ENCODE peak calls at places on chromosomes 16 and 17, in ten cellular contexts. W is breast epithelium, M is AG04450, S is HCT116, P is A549, I is BE2C, B is GM10248, E is lower lobe of right lung, R is fibroblast of lung, T is ascending aorta. C is an unnamed sample.

GRCh38 chr17:31349454-31349853 is 28.0 kb upstream of the EVI2A start:
- DNase-seq in P (no peak), R (no peak), S (no peak), B (no peak), W (no peak), M (no peak), I (no peak), E (no peak), T (no peak), C (no peak)

GRCh38 chr16:81511371-81511770 is 66.8 kb downstream of the CMIP start:
- DNase-seq in W (no peak), T (no peak), M (peak), P (peak), R (peak), S (peak), B (no peak), I (no peak), E (no peak), C (no peak)

GRCh38 chr16:69469807-69470561 is 45.6 kb downstream of the CYB5B start:
- DNase-seq in W (no peak), I (no peak), R (no peak), T (no peak), B (peak), P (no peak), E (no peak), S (no peak), M (no peak), C (no peak)

GRCh38 chr17:16435951-16436886 is 20.8 kb downstream of the TRPV2 start:
- DNase-seq in M (no peak), S (no peak), E (no peak), P (no peak), W (no peak), B (no peak), I (no peak), R (no peak), T (no peak), C (no peak)

GRCh38 chr17:28380572-28380907 is 9.0 kb downstream of the SARM1 start:
- DNase-seq in E (no peak), M (no peak), B (no peak), W (no peak), S (no peak), T (no peak), I (no peak), P (no peak), R (no peak), C (no peak)

GRCh38 chr16:8355714-8356113 is 234.6 kb downstream of the TMEM114 start:
- DNase-seq in P (no peak), E (no peak), S (no peak), R (no peak), I (no peak), B (no peak), T (no peak), W (no peak), M (no peak), C (no peak)

GRCh38 chr17:62678214-62678919 is 50.9 kb downstream of the MRC2 start:
- DNase-seq in B (no peak), I (no peak), W (no peak), E (peak), T (no peak), P (no peak), S (no peak), M (no peak), R (no peak), C (no peak)

GRCh38 chr17:35063514-35064223 is at the start of gene RFFL:
- DNase-seq in P (peak), E (peak), W (peak), S (peak), I (peak), R (peak), T (peak), B (peak), M (peak), C (peak)

GRCh38 chr16:19282101-19282500 is 3.4 kb upstream of the CLEC19A start:
- DNase-seq in I (no peak), W (no peak), B (no peak), M (no peak), P (no peak), S (no peak), R (no peak), T (no peak), E (no peak), C (no peak)

GRCh38 chr17:6756425-6757012 is 673 bp downstream of the XAF1 start:
- DNase-seq in T (no peak), R (no peak), W (no peak), E (no peak), P (no peak), I (no peak), M (no peak), B (no peak), S (no peak), C (no peak)

GRCh38 chr16:11327277-11328171 is 17.7 kb upstream of the RMI2 start:
- DNase-seq in I (no peak), M (no peak), E (no peak), S (no peak), W (no peak), T (no peak), P (no peak), B (peak), R (no peak), C (no peak)

GRCh38 chr17:73396429-73397277 is 84.9 kb upstream of the CDC42EP4 start:
- DNase-seq in S (no peak), R (peak), T (no peak), M (no peak), B (no peak), E (peak), I (no peak), W (no peak), P (no peak), C (no peak)

GRCh38 chr17:45262516-45263476 is 902 bp upstream of the SPATA32 start:
- DNase-seq in R (peak), P (peak), B (no peak), S (no peak), T (no peak), I (no peak), W (no peak), E (no peak), M (no peak), C (no peak)

GRCh38 chr16:84718-85452 is 6.9 kb downstream of the MPG start:
- DNase-seq in S (no peak), B (peak), T (peak), M (peak), E (no peak), W (no peak), P (no peak), I (peak), R (peak), C (peak)

GRCh38 chr16:70250748-70251650 is 741 bp downstream of the EXOSC6 start:
- DNase-seq in E (peak), M (no peak), W (no peak), B (peak), P (peak), I (peak), R (peak), T (no peak), S (no peak), C (peak)

GRCh38 chr16:24482681-24483202 is 56.6 kb upstream of the RBBP6 start:
- DNase-seq in R (no peak), B (no peak), T (no peak), M (no peak), E (no peak), S (no peak), W (no peak), P (no peak), I (no peak), C (no peak)

GRCh38 chr17:44798352-44798751 is 31.7 kb downstream of the GJC1 start:
- DNase-seq in E (no peak), W (no peak), R (no peak), S (no peak), I (no peak), B (no peak), M (no peak), P (no peak), T (no peak), C (no peak)

GRCh38 chr17:78000351-78000750 is 41.8 kb downstream of the TNRC6C start:
- DNase-seq in B (no peak), M (no peak), T (no peak), P (no peak), W (no peak), S (no peak), I (no peak), E (no peak), R (peak), C (no peak)

GRCh38 chr16:693766-694165 is 3.6 kb upstream of the WDR24 start:
- DNase-seq in R (no peak), W (no peak), S (no peak), M (no peak), T (no peak), P (no peak), E (no peak), B (no peak), I (no peak), C (no peak)

GRCh38 chr17:76370261-76370993 is 14.0 kb upstream of the SPHK1 start:
- DNase-seq in T (peak), R (peak), S (no peak), P (peak), I (peak), E (peak), M (peak), W (no peak), B (no peak), C (no peak)

GRCh38 chr16:30990105-30990504 is 5.1 kb downstream of the HSD3B7 start:
- DNase-seq in P (no peak), T (no peak), R (no peak), E (no peak), B (no peak), W (no peak), M (no peak), I (no peak), S (no peak), C (no peak)

GRCh38 chr16:1331712-1332617 is 1.5 kb upstream of the BAIAP3 start:
- DNase-seq in T (peak), P (peak), R (peak), B (peak), E (peak), W (peak), M (no peak), S (peak), I (peak), C (peak)

GRCh38 chr17:16465861-16466338 is 26.1 kb downstream of the LRRC75A start:
- DNase-seq in M (no peak), I (no peak), R (no peak), S (no peak), W (no peak), T (no peak), E (no peak), B (no peak), P (no peak), C (no peak)

GRCh38 chr17:70106551-70106950 is 31.5 kb downstream of the KCNJ16 start:
- DNase-seq in B (no peak), R (no peak), S (no peak), P (no peak), I (no peak), T (no peak), M (no peak), W (no peak), E (no peak), C (no peak)

GRCh38 chr16:4603624-4604170 is 11.0 kb downstream of the UBALD1 start:
- DNase-seq in T (no peak), B (no peak), E (no peak), S (no peak), W (no peak), R (no peak), M (no peak), P (no peak), I (no peak), C (no peak)

GRCh38 chr16:74726736-74727135 is 26.1 kb upstream of the MLKL start:
- DNase-seq in P (peak), T (no peak), W (no peak), S (no peak), I (no peak), E (no peak), M (no peak), B (no peak), R (no peak), C (no peak)

GRCh38 chr16:89562027-89562599 is 1.6 kb downstream of the RPL13 start:
- DNase-seq in R (no peak), S (no peak), T (no peak), P (peak), E (no peak), B (no peak), I (no peak), W (no peak), M (no peak), C (no peak)

GRCh38 chr16:85029413-85029794 is 1.8 kb downstream of the KIAA0513 start:
- DNase-seq in E (no peak), I (peak), W (no peak), R (peak), P (no peak), M (no peak), T (no peak), B (peak), S (no peak), C (peak)

DNA sequence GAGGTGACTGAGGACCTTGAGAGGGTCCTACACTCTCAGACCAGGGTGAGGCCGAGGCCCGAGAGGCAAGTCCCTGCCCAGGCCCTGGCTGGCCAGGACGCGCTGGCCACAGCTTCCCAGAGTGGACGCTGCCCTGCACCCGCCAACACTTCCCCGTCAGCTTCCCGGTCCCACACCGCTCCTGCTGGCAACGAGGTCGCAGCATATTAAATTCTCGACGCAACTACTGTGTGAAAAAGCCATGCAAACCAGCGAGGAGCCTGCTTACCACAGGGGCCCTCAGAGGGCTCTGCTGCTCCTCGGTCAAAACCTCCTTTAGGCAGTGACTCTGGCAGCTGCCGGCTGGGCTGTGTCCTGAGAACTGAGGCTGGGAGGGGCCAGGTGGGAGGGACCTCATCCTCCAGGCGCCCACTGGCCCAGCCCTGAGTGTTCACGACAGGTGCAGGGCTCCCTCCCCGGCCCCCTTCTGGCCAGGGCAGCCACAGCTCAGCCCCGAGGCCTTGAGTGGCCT is 2.1 kb upstream of the TEX19 start:
- DNase-seq in S (no peak), P (no peak), T (no peak), M (no peak), B (no peak), R (no peak), E (no peak), I (peak), W (no peak), C (no peak)
- TF ChIP-seq CTCF in S (no peak), P (no peak), T (no peak), M (no peak), B (no peak), R (no peak), E (no peak), I (no peak), W (no peak), C (no peak)

DNA sequence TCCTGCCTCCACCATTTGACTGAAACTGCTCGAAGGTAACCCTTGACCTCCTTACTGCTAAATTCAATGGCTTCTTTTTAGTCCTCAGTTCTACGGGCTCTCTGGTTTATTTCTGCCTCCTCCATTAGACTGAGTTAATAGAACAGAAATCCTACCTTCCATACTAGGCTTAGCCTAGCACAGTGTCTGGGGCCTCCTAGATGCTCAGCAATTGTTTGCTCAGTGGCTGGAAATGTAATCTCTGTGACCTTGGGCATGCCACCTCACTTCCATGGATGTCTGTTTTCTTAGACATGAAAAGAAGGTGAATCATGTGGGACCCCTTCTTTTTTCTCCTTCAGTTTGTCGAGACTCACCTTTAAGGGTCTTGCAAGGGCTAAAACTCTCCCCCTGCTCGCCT is 19.7 kb downstream of the NXPH3 start:
- DNase-seq in T (no peak), S (no peak), W (no peak), I (no peak), B (no peak), M (no peak), E (no peak), P (no peak), R (no peak), C (no peak)
- TF ChIP-seq CTCF in T (no peak), S (no peak), W (no peak), I (no peak), B (no peak), M (no peak), E (no peak), P (no peak), R (no peak), C (no peak)

GRCh38 chr17:42221886-42222745 is 27.8 kb upstream of the GHDC start:
- DNase-seq in E (peak), B (peak), I (peak), W (no peak), T (no peak), R (peak), M (peak), S (peak), P (peak), C (peak)
- TF ChIP-seq CTCF in E (peak), B (peak), I (peak), W (peak), T (peak), R (peak), M (peak), S (peak), P (peak), C (peak)

GRCh38 chr16:17414421-17414820 is 56.3 kb downstream of the XYLT1 start:
- DNase-seq in M (no peak), S (no peak), P (no peak), W (no peak), I (no peak), B (peak), R (no peak), E (no peak), T (no peak), C (no peak)

GRCh38 chr16:17419266-17419665 is 51.5 kb downstream of the XYLT1 start:
- DNase-seq in I (no peak), B (no peak), M (no peak), W (no peak), E (no peak), R (no peak), S (no peak), T (no peak), P (no peak), C (no peak)

GRCh38 chr16:17414916-17415315 is 55.8 kb downstream of the XYLT1 start:
- DNase-seq in S (no peak), B (no peak), R (no peak), T (no peak), W (no peak), P (no peak), M (no peak), E (no peak), I (no peak), C (no peak)

GRCh38 chr16:17417740-17418139 is 53.0 kb downstream of the XYLT1 start:
- DNase-seq in W (no peak), S (no peak), E (no peak), R (peak), T (no peak), P (no peak), I (no peak), B (no peak), M (no peak), C (no peak)

GRCh38 chr16:17416461-17417221 is 54.1 kb downstream of the XYLT1 start:
- DNase-seq in T (no peak), W (no peak), E (peak), M (no peak), P (no peak), B (peak), R (peak), I (no peak), S (no peak), C (peak)
- TF ChIP-seq CTCF in T (no peak), W (no peak), E (peak), M (peak), P (no peak), B (peak), R (no peak), I (no peak), S (no peak), C (peak)

C was measured in natural killer cell.